ENCODE peak calls at places on chromosome 3, in five cellular contexts. D is fibroblast of pulmonary artery, Y is bronchial epithelial cell, N is cardiac muscle cell, P is WTC11. A is an unnamed sample.

GRCh38 chr3:38348903-38349302 is 2.3 kb downstream of the XYLB start:
- DNase-seq in Y (peak), P (no peak), N (peak), D (peak), A (no peak)

GRCh38 chr3:35383719-35384555 is 255.4 kb upstream of the ARPP21 start:
- DNase-seq in D (peak), P (no peak), N (peak), Y (peak), A (no peak)

GRCh38 chr3:42675909-42676308 is 9.4 kb upstream of the KLHL40 start:
- DNase-seq in N (no peak), D (no peak), P (no peak), Y (no peak), A (no peak)

GRCh38 chr3:4376499-4376898 is 73.3 kb downstream of the SETMAR start:
- DNase-seq in Y (peak), D (peak), P (no peak), N (no peak), A (no peak)

GRCh38 chr3:63872135-63872924 is 8.7 kb downstream of the ATXN7 start:
- DNase-seq in P (no peak), Y (peak), D (peak), N (peak), A (no peak)

GRCh38 chr3:42763023-42763422 is 10.0 kb downstream of the CCDC13 start:
- DNase-seq in N (peak), Y (no peak), P (no peak), D (peak), A (no peak)

GRCh38 chr3:122689587-122689986 is 8.9 kb downstream of the PARP14 start:
- DNase-seq in P (no peak), Y (peak), D (peak), N (peak), A (no peak)

GRCh38 chr3:149670742-149671492 is 13.1 kb upstream of the WWTR1 start:
- DNase-seq in Y (no peak), N (no peak), P (no peak), D (no peak), A (no peak)

GRCh38 chr3:133896002-133896761 is 500 bp upstream of the RAB6B start:
- DNase-seq in N (peak), P (peak), Y (no peak), D (peak), A (no peak)

GRCh38 chr3:46763178-46763577 is 45.5 kb upstream of the PRSS50 start:
- DNase-seq in Y (peak), N (no peak), D (no peak), P (no peak), A (no peak)

GRCh38 chr3:80688814-80689213 is 921.0 kb upstream of the ROBO1 start:
- DNase-seq in N (peak), Y (peak), D (peak), P (no peak), A (no peak)

GRCh38 chr3:170689218-170689874 is 103.5 kb upstream of the SLC7A14 start:
- DNase-seq in N (peak), P (peak), Y (peak), D (peak), A (no peak)

GRCh38 chr3:28853830-28854229 is 427.0 kb upstream of the RBMS3 start:
- DNase-seq in Y (peak), N (peak), P (no peak), D (peak), A (no peak)

GRCh38 chr3:143595456-143596077 is 252.7 kb downstream of the SLC9A9 start:
- DNase-seq in D (no peak), Y (no peak), P (no peak), N (no peak), A (no peak)

GRCh38 chr3:178669046-178669445 is 132.8 kb downstream of the KCNMB2 start:
- DNase-seq in N (peak), D (no peak), Y (no peak), P (no peak), A (no peak)

GRCh38 chr3:119977353-119977752 is 116.9 kb downstream of the GSK3B start:
- DNase-seq in N (no peak), D (no peak), Y (no peak), P (no peak), A (no peak)

GRCh38 chr3:55907616-55908015 is 420.5 kb upstream of the WNT5A start:
- DNase-seq in D (no peak), Y (no peak), P (no peak), N (no peak), A (no peak)